ENCODE peak calls at places on chromosomes 12 and 14, in four cellular contexts. One of them, this sample, is unnamed.

GRCh38 chr14:103121846-103122577 is 1.2 kb upstream of the TNFAIP2 start:
- DNase-seq in SK-N-SH: peak; percentile 86
- DNase-seq in HepG2: peak; percentile 74
- DNase-seq in K562: peak; percentile 90
- DNase-seq in this sample: no peak

GRCh38 chr14:68791078-68791983 is 1.5 kb downstream of the ZFP36L1 start:
- DNase-seq in SK-N-SH: no peak
- DNase-seq in HepG2: no peak
- DNase-seq in K562: peak; percentile 37
- DNase-seq in this sample: no peak

GRCh38 chr12:44930972-44931600 is 55.0 kb upstream of the NELL2 start:
- DNase-seq in SK-N-SH: peak; percentile 34
- DNase-seq in HepG2: peak; percentile 49
- DNase-seq in K562: peak; percentile 57
- DNase-seq in this sample: no peak

GRCh38 chr12:120043421-120043820 is 54.4 kb downstream of the BICDL1 start:
- DNase-seq in SK-N-SH: no peak
- DNase-seq in HepG2: no peak
- DNase-seq in K562: no peak
- DNase-seq in this sample: no peak

GRCh38 chr12:121145221-121145620 is 12.5 kb downstream of the P2RX7 start:
- DNase-seq in SK-N-SH: no peak
- DNase-seq in HepG2: no peak
- DNase-seq in K562: no peak
- DNase-seq in this sample: no peak

GRCh38 chr14:52848626-52849025 is 57.2 kb upstream of the GNPNAT1 start:
- DNase-seq in SK-N-SH: no peak
- DNase-seq in HepG2: no peak
- DNase-seq in K562: no peak
- DNase-seq in this sample: no peak

GRCh38 chr12:6226002-6226700 is 26.0 kb downstream of the CD9 start:
- DNase-seq in SK-N-SH: no peak
- DNase-seq in HepG2: peak; percentile 77
- DNase-seq in K562: no peak
- DNase-seq in this sample: no peak

GRCh38 chr14:105476937-105477658 is 2.5 kb downstream of the CRIP2 start:
- DNase-seq in SK-N-SH: peak; percentile 58
- DNase-seq in HepG2: no peak
- DNase-seq in K562: no peak
- DNase-seq in this sample: no peak

GRCh38 chr14:26963696-26964095 is 365.9 kb upstream of the NOVA1 start:
- DNase-seq in SK-N-SH: no peak
- DNase-seq in HepG2: no peak
- DNase-seq in K562: no peak
- DNase-seq in this sample: no peak

GRCh38 chr14:100107236-100107635 is 42.0 kb downstream of the EVL start:
- DNase-seq in SK-N-SH: no peak
- DNase-seq in HepG2: no peak
- DNase-seq in K562: peak; percentile 35
- DNase-seq in this sample: no peak

GRCh38 chr14:25061923-25062321 is 12.0 kb upstream of the STXBP6 start:
- DNase-seq in SK-N-SH: no peak
- DNase-seq in HepG2: no peak
- DNase-seq in K562: no peak
- DNase-seq in this sample: no peak

GRCh38 chr12:31322651-31323248 is 3.2 kb downstream of the SINHCAF start:
- DNase-seq in SK-N-SH: no peak
- DNase-seq in HepG2: no peak
- DNase-seq in K562: peak; percentile 53
- DNase-seq in this sample: no peak

GRCh38 chr12:67047634-67048033 is 221.5 kb upstream of the CAND1 start:
- DNase-seq in SK-N-SH: no peak
- DNase-seq in HepG2: no peak
- DNase-seq in K562: no peak
- DNase-seq in this sample: no peak

GRCh38 chr12:78088391-78088832 is 257.7 kb downstream of the NAV3 start:
- DNase-seq in SK-N-SH: no peak
- DNase-seq in HepG2: no peak
- DNase-seq in K562: no peak
- DNase-seq in this sample: no peak

GRCh38 chr12:123671876-123672275 is 963 bp downstream of the TCTN2 start:
- DNase-seq in SK-N-SH: no peak
- DNase-seq in HepG2: no peak
- DNase-seq in K562: no peak
- DNase-seq in this sample: no peak
- TF ChIP-seq SIN3A in SK-N-SH: no peak
- TF ChIP-seq SIN3A in HepG2: no peak
- TF ChIP-seq SIN3A in K562: no peak
- TF ChIP-seq SIN3A in this sample: no peak

GRCh38 chr14:50725761-50726160 is 57.7 kb upstream of the SAV1 start:
- DNase-seq in SK-N-SH: no peak
- DNase-seq in HepG2: no peak
- DNase-seq in K562: no peak
- DNase-seq in this sample: no peak

DNA sequence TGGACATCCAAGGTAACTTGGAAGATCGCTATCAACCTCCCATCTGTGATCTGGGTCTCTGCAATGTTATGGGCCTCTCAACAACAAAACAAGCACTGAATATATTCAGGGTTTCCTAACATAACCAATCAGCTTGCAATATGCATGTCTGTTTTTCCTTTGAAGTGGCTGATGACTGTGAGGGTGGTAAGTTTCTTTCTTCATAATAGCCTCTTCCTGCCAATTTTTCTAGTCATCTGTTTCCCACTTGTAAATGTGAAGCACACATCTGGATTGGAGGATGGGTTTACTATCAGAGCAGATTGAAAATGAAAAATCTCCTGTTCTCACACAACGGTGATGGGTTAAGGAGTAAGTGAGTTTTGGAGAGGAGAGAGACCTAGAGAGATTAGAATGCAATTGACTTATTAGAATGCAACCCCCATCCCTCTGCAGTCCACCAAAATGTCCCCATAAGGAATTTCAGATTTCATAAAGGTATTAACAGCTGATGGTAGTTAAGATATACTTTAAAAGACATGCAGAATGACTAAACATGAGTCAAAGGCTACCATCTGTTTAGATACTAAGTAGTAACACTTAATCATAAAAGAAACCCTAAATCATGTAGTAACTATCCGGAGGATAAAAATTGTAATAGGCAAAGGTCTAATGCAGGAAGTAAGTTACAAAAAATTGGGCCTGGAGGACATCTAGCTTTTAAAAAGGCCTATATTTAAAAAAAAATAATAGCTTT is 58.4 kb upstream of the SAV1 start:
- DNase-seq in SK-N-SH: no peak
- DNase-seq in HepG2: no peak
- DNase-seq in K562: no peak
- DNase-seq in this sample: no peak
- TF ChIP-seq MXI1 in SK-N-SH: no peak
- TF ChIP-seq MXI1 in HepG2: no peak
- TF ChIP-seq MXI1 in K562: no peak
- TF ChIP-seq MXI1 in this sample: no peak

GRCh38 chr12:52037248-52037861 is 13.9 kb upstream of the NR4A1 start:
- DNase-seq in SK-N-SH: peak; percentile 78
- DNase-seq in HepG2: no peak
- DNase-seq in K562: no peak
- DNase-seq in this sample: no peak
- TF ChIP-seq SIN3A in SK-N-SH: no peak
- TF ChIP-seq SIN3A in HepG2: no peak
- TF ChIP-seq SIN3A in K562: no peak
- TF ChIP-seq SIN3A in this sample: no peak

GRCh38 chr12:94771199-94771598 is 120.8 kb upstream of the TMCC3 start:
- DNase-seq in SK-N-SH: no peak
- DNase-seq in HepG2: no peak
- DNase-seq in K562: no peak
- DNase-seq in this sample: no peak
- TF ChIP-seq MXI1 in SK-N-SH: no peak
- TF ChIP-seq MXI1 in HepG2: no peak
- TF ChIP-seq MXI1 in K562: no peak
- TF ChIP-seq MXI1 in this sample: no peak

GRCh38 chr14:67599698-67600561 is at the start of gene PIGH:
- DNase-seq in SK-N-SH: peak; percentile 97
- DNase-seq in HepG2: peak; percentile 83
- DNase-seq in K562: peak; percentile 92
- DNase-seq in this sample: peak; percentile 56
- TF ChIP-seq SIN3A in SK-N-SH: peak; percentile 67
- TF ChIP-seq SIN3A in HepG2: peak; percentile 69
- TF ChIP-seq SIN3A in K562: peak; percentile 65
- TF ChIP-seq SIN3A in this sample: no peak

GRCh38 chr12:126212827-126213226 is 1147.6 kb downstream of the AACS start:
- DNase-seq in SK-N-SH: no peak
- DNase-seq in HepG2: no peak
- DNase-seq in K562: no peak
- DNase-seq in this sample: no peak

GRCh38 chr12:126204326-126204725 is 1139.1 kb downstream of the AACS start:
- DNase-seq in SK-N-SH: no peak
- DNase-seq in HepG2: no peak
- DNase-seq in K562: no peak
- DNase-seq in this sample: no peak

GRCh38 chr12:126210448-126210847 is 1145.2 kb downstream of the AACS start:
- DNase-seq in SK-N-SH: no peak
- DNase-seq in HepG2: no peak
- DNase-seq in K562: no peak
- DNase-seq in this sample: no peak

GRCh38 chr12:126210026-126210425 is 1144.8 kb downstream of the AACS start:
- DNase-seq in SK-N-SH: no peak
- DNase-seq in HepG2: no peak
- DNase-seq in K562: no peak
- DNase-seq in this sample: no peak
- TF ChIP-seq MXI1 in SK-N-SH: no peak
- TF ChIP-seq MXI1 in HepG2: no peak
- TF ChIP-seq MXI1 in K562: no peak
- TF ChIP-seq MXI1 in this sample: no peak

DNA sequence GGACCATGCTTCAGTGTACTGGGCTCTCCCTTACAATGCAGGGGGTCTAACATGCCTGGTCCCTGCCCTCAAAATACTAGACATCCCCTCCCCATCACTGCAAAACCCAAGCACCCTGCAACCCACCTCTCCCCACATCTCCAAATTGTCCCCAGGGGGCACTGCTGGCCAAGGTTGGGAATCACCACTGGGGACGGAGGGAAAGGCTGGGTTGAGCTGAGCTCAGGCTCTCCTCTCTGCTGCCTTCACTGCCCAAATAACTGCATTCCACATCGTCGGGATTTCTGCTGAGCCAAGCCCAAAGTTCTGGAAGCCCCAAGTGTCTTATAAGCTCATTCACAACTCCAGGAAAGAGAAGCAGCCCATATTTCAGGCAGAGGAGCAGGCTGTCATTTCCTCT is 69.6 kb downstream of the NT5DC3 start:
- DNase-seq in SK-N-SH: peak; percentile 61
- DNase-seq in HepG2: peak; percentile 42
- DNase-seq in K562: peak; percentile 51
- DNase-seq in this sample: no peak
- TF ChIP-seq SIN3A in SK-N-SH: no peak
- TF ChIP-seq SIN3A in HepG2: no peak
- TF ChIP-seq SIN3A in K562: no peak
- TF ChIP-seq SIN3A in this sample: no peak

GRCh38 chr14:78341827-78342389 is 171.7 kb downstream of the NRXN3 start:
- DNase-seq in SK-N-SH: no peak
- DNase-seq in HepG2: no peak
- DNase-seq in K562: no peak
- DNase-seq in this sample: no peak
- TF ChIP-seq MXI1 in SK-N-SH: no peak
- TF ChIP-seq MXI1 in HepG2: no peak
- TF ChIP-seq MXI1 in K562: no peak
- TF ChIP-seq MXI1 in this sample: no peak

DNA sequence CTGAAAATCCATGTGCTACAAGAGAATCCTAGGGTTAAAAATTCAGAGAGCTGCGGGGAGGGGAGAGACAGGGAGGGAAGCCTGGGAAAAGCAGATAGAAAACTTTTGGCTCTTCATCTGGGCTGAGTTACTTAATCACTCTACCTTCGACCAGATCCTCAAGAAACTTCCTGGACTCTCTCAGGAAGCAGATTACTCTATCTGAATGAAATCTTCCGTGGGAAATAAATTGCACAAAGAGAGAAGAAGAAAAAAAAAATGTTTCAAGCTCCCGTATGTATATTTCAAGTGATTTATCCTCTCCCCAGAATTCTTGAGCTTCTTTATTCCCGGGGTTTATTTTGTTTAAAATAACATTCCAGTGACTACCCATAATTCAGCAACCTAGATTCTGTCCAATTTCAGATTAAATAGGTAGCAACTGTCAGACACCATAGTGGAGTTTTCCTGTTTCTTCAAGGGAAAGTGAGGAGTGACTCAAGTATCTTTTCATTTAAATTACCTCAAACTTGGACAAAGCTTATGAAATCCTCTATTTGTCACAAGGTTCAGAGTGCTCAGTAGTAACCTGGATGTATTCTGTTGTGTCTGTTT is 163.7 kb downstream of the MYRFL start:
- DNase-seq in SK-N-SH: no peak
- DNase-seq in HepG2: no peak
- DNase-seq in K562: no peak
- DNase-seq in this sample: no peak
- TF ChIP-seq SIN3A in SK-N-SH: no peak
- TF ChIP-seq SIN3A in HepG2: no peak
- TF ChIP-seq SIN3A in K562: no peak
- TF ChIP-seq SIN3A in this sample: no peak

GRCh38 chr14:93686313-93686712 is 102.0 kb downstream of the PRIMA1 start:
- DNase-seq in SK-N-SH: no peak
- DNase-seq in HepG2: no peak
- DNase-seq in K562: no peak
- DNase-seq in this sample: no peak
- TF ChIP-seq MXI1 in SK-N-SH: no peak
- TF ChIP-seq MXI1 in HepG2: no peak
- TF ChIP-seq MXI1 in K562: no peak
- TF ChIP-seq MXI1 in this sample: no peak

This sample was measured in GM12878.